ENCODE peak calls at places on chromosome 19, in six cellular contexts. J, S, D, Q, L and T are unnamed samples.

GRCh38 chr19:28706693-28707092 is 506.3 kb downstream of the UQCRFS1 start:
- DNase-seq in J (no peak), S (no peak), D (no peak), Q (no peak), L (no peak), T (no peak)

GRCh38 chr19:8580710-8581281 is 3.6 kb upstream of the MYO1F start:
- DNase-seq in J (peak; percentile 41), S (peak; percentile 74), D (peak; percentile 95), Q (peak; percentile 82), L (peak; percentile 71), T (peak; percentile 87)

GRCh38 chr19:1079566-1080111 is 12.7 kb downstream of the ARHGAP45 start:
- DNase-seq in J (no peak), S (no peak), D (peak; percentile 82), Q (no peak), L (no peak), T (no peak)

GRCh38 chr19:58518261-58519086 is 1.1 kb downstream of the ZBTB45 start:
- DNase-seq in J (no peak), S (no peak), D (no peak), Q (no peak), L (no peak), T (no peak)

GRCh38 chr19:3423183-3423829 is 56.9 kb downstream of the NFIC start:
- DNase-seq in J (no peak), S (no peak), D (no peak), Q (no peak), L (no peak), T (no peak)

GRCh38 chr19:8731428-8732169 is 10.2 kb downstream of the OR2Z1 start:
- DNase-seq in J (no peak), S (no peak), D (no peak), Q (no peak), L (no peak), T (no peak)

GRCh38 chr19:58400916-58401824 is 5.7 kb downstream of the RNF225 start:
- DNase-seq in J (peak; percentile 100), S (peak; percentile 99), D (peak; percentile 99), Q (peak; percentile 100), L (peak; percentile 100), T (peak; percentile 99)

GRCh38 chr19:27885361-27885760 is 1327.6 kb downstream of the UQCRFS1 start:
- DNase-seq in J (no peak), S (no peak), D (no peak), Q (no peak), L (no peak), T (no peak)

GRCh38 chr19:45455707-45456499 is 11.9 kb upstream of the FOSB start:
- DNase-seq in J (peak; percentile 94), S (peak; percentile 53), D (peak; percentile 74), Q (peak; percentile 94), L (peak; percentile 77), T (peak; percentile 80)

GRCh38 chr19:10420444-10421239 is at the start of gene PDE4A:
- DNase-seq in J (no peak), S (no peak), D (peak; percentile 87), Q (no peak), L (no peak), T (no peak)

GRCh38 chr19:32317045-32317444 is 28.4 kb upstream of the ZNF507 start:
- DNase-seq in J (no peak), S (no peak), D (no peak), Q (no peak), L (no peak), T (no peak)

GRCh38 chr19:39941615-39942507 is 7.4 kb upstream of the FCGBP start:
- DNase-seq in J (no peak), S (peak; percentile 31), D (peak; percentile 60), Q (no peak), L (no peak), T (no peak)

GRCh38 chr19:16078311-16078758 is 2.0 kb downstream of the TPM4 start:
- DNase-seq in J (no peak), S (no peak), D (peak; percentile 73), Q (no peak), L (no peak), T (no peak)

GRCh38 chr19:55251296-55252081 is 7.3 kb downstream of the PPP6R1 start:
- DNase-seq in J (no peak), S (no peak), D (peak; percentile 63), Q (no peak), L (peak; percentile 82), T (no peak)